ENCODE peak calls at places on chromosomes 12 and 14, in eight cellular contexts. One of them, this sample, is unnamed.

GRCh38 chr12:52097045-52097666 is 17.7 kb downstream of the SMIM41 start:
- DNase-seq in HT-29: no peak
- DNase-seq in T-cell: no peak
- DNase-seq in naive thymus-derived CD8-positive, alpha-beta T cell: no peak
- DNase-seq in Panc1: no peak
- DNase-seq in mesendoderm: no peak
- DNase-seq in stimulated activated CD8-positive, alpha-beta memory T cell treated with anti-CD3 and anti-CD28 coated beads, Interleukin-2, amount 100 ng/mL, for 48 hours: no peak
- DNase-seq in activated CD4-positive, CD25-positive, alpha-beta regulatory T cell: no peak
- DNase-seq in this sample: no peak

GRCh38 chr14:56207626-56208297 is 89.6 kb downstream of the PELI2 start:
- DNase-seq in T-cell: no peak
- DNase-seq in mesendoderm: no peak
- DNase-seq in Panc1: no peak
- DNase-seq in activated CD4-positive, CD25-positive, alpha-beta regulatory T cell: no peak
- DNase-seq in naive thymus-derived CD8-positive, alpha-beta T cell: no peak
- DNase-seq in stimulated activated CD8-positive, alpha-beta memory T cell treated with anti-CD3 and anti-CD28 coated beads, Interleukin-2, amount 100 ng/mL, for 48 hours: no peak
- DNase-seq in HT-29: no peak
- DNase-seq in this sample: no peak

GRCh38 chr14:105102361-105102760 is 37.1 kb upstream of the GPR132 start:
- DNase-seq in Panc1: no peak
- DNase-seq in naive thymus-derived CD8-positive, alpha-beta T cell: no peak
- DNase-seq in activated CD4-positive, CD25-positive, alpha-beta regulatory T cell: no peak
- DNase-seq in mesendoderm: no peak
- DNase-seq in T-cell: no peak
- DNase-seq in HT-29: no peak
- DNase-seq in stimulated activated CD8-positive, alpha-beta memory T cell treated with anti-CD3 and anti-CD28 coated beads, Interleukin-2, amount 100 ng/mL, for 48 hours: no peak
- DNase-seq in this sample: no peak

GRCh38 chr14:59829941-59830734 is 40.4 kb downstream of the RTN1 start:
- DNase-seq in naive thymus-derived CD8-positive, alpha-beta T cell: no peak
- DNase-seq in activated CD4-positive, CD25-positive, alpha-beta regulatory T cell: no peak
- DNase-seq in mesendoderm: peak; percentile 18
- DNase-seq in HT-29: no peak
- DNase-seq in T-cell: no peak
- DNase-seq in Panc1: no peak
- DNase-seq in stimulated activated CD8-positive, alpha-beta memory T cell treated with anti-CD3 and anti-CD28 coated beads, Interleukin-2, amount 100 ng/mL, for 48 hours: no peak
- DNase-seq in this sample: no peak

GRCh38 chr14:70139384-70139783 is 49.4 kb downstream of the SLC8A3 start:
- DNase-seq in stimulated activated CD8-positive, alpha-beta memory T cell treated with anti-CD3 and anti-CD28 coated beads, Interleukin-2, amount 100 ng/mL, for 48 hours: no peak
- DNase-seq in mesendoderm: no peak
- DNase-seq in T-cell: no peak
- DNase-seq in HT-29: no peak
- DNase-seq in Panc1: no peak
- DNase-seq in activated CD4-positive, CD25-positive, alpha-beta regulatory T cell: no peak
- DNase-seq in naive thymus-derived CD8-positive, alpha-beta T cell: no peak
- DNase-seq in this sample: no peak

GRCh38 chr12:100795193-100796179 is 910 bp downstream of the ANO4 start:
- DNase-seq in mesendoderm: peak; percentile 11
- DNase-seq in HT-29: no peak
- DNase-seq in stimulated activated CD8-positive, alpha-beta memory T cell treated with anti-CD3 and anti-CD28 coated beads, Interleukin-2, amount 100 ng/mL, for 48 hours: no peak
- DNase-seq in activated CD4-positive, CD25-positive, alpha-beta regulatory T cell: no peak
- DNase-seq in Panc1: no peak
- DNase-seq in T-cell: no peak
- DNase-seq in naive thymus-derived CD8-positive, alpha-beta T cell: no peak
- DNase-seq in this sample: no peak

GRCh38 chr14:25009891-25010290 is 40.1 kb downstream of the STXBP6 start:
- DNase-seq in HT-29: no peak
- DNase-seq in T-cell: no peak
- DNase-seq in activated CD4-positive, CD25-positive, alpha-beta regulatory T cell: no peak
- DNase-seq in mesendoderm: peak; percentile 95
- DNase-seq in stimulated activated CD8-positive, alpha-beta memory T cell treated with anti-CD3 and anti-CD28 coated beads, Interleukin-2, amount 100 ng/mL, for 48 hours: no peak
- DNase-seq in Panc1: no peak
- DNase-seq in naive thymus-derived CD8-positive, alpha-beta T cell: no peak
- DNase-seq in this sample: no peak

GRCh38 chr12:122788387-122788786 is 14.0 kb downstream of the CCDC62 start:
- DNase-seq in mesendoderm: no peak
- DNase-seq in T-cell: no peak
- DNase-seq in HT-29: no peak
- DNase-seq in Panc1: no peak
- DNase-seq in naive thymus-derived CD8-positive, alpha-beta T cell: no peak
- DNase-seq in stimulated activated CD8-positive, alpha-beta memory T cell treated with anti-CD3 and anti-CD28 coated beads, Interleukin-2, amount 100 ng/mL, for 48 hours: no peak
- DNase-seq in activated CD4-positive, CD25-positive, alpha-beta regulatory T cell: no peak
- DNase-seq in this sample: no peak

GRCh38 chr12:15088115-15088514 is 115.3 kb downstream of the PDE6H start:
- DNase-seq in Panc1: no peak
- DNase-seq in naive thymus-derived CD8-positive, alpha-beta T cell: no peak
- DNase-seq in mesendoderm: no peak
- DNase-seq in stimulated activated CD8-positive, alpha-beta memory T cell treated with anti-CD3 and anti-CD28 coated beads, Interleukin-2, amount 100 ng/mL, for 48 hours: no peak
- DNase-seq in T-cell: no peak
- DNase-seq in HT-29: no peak
- DNase-seq in activated CD4-positive, CD25-positive, alpha-beta regulatory T cell: no peak
- DNase-seq in this sample: no peak

GRCh38 chr12:53423597-53423996 is at the start of gene AMHR2:
- DNase-seq in naive thymus-derived CD8-positive, alpha-beta T cell: no peak
- DNase-seq in stimulated activated CD8-positive, alpha-beta memory T cell treated with anti-CD3 and anti-CD28 coated beads, Interleukin-2, amount 100 ng/mL, for 48 hours: no peak
- DNase-seq in T-cell: no peak
- DNase-seq in Panc1: no peak
- DNase-seq in activated CD4-positive, CD25-positive, alpha-beta regulatory T cell: no peak
- DNase-seq in HT-29: no peak
- DNase-seq in mesendoderm: no peak
- DNase-seq in this sample: no peak

GRCh38 chr12:128727999-128728398 is 95.8 kb downstream of the SLC15A4 start:
- DNase-seq in Panc1: no peak
- DNase-seq in naive thymus-derived CD8-positive, alpha-beta T cell: no peak
- DNase-seq in stimulated activated CD8-positive, alpha-beta memory T cell treated with anti-CD3 and anti-CD28 coated beads, Interleukin-2, amount 100 ng/mL, for 48 hours: no peak
- DNase-seq in T-cell: no peak
- DNase-seq in HT-29: peak; percentile 55
- DNase-seq in mesendoderm: peak; percentile 64
- DNase-seq in activated CD4-positive, CD25-positive, alpha-beta regulatory T cell: no peak
- DNase-seq in this sample: no peak

GRCh38 chr14:99541677-99542470 is 60.7 kb downstream of the CCNK start:
- DNase-seq in HT-29: no peak
- DNase-seq in stimulated activated CD8-positive, alpha-beta memory T cell treated with anti-CD3 and anti-CD28 coated beads, Interleukin-2, amount 100 ng/mL, for 48 hours: no peak
- DNase-seq in naive thymus-derived CD8-positive, alpha-beta T cell: no peak
- DNase-seq in activated CD4-positive, CD25-positive, alpha-beta regulatory T cell: no peak
- DNase-seq in Panc1: no peak
- DNase-seq in T-cell: no peak
- DNase-seq in mesendoderm: no peak
- DNase-seq in this sample: no peak

GRCh38 chr14:22337938-22338337 is 251.1 kb downstream of the DAD1 start:
- DNase-seq in mesendoderm: no peak
- DNase-seq in Panc1: no peak
- DNase-seq in naive thymus-derived CD8-positive, alpha-beta T cell: no peak
- DNase-seq in activated CD4-positive, CD25-positive, alpha-beta regulatory T cell: no peak
- DNase-seq in T-cell: no peak
- DNase-seq in HT-29: no peak
- DNase-seq in stimulated activated CD8-positive, alpha-beta memory T cell treated with anti-CD3 and anti-CD28 coated beads, Interleukin-2, amount 100 ng/mL, for 48 hours: no peak
- DNase-seq in this sample: no peak

GRCh38 chr12:57844725-57845477 is 1.6 kb downstream of the CTDSP2 start:
- DNase-seq in mesendoderm: peak; percentile 93
- DNase-seq in T-cell: no peak
- DNase-seq in activated CD4-positive, CD25-positive, alpha-beta regulatory T cell: no peak
- DNase-seq in stimulated activated CD8-positive, alpha-beta memory T cell treated with anti-CD3 and anti-CD28 coated beads, Interleukin-2, amount 100 ng/mL, for 48 hours: no peak
- DNase-seq in Panc1: no peak
- DNase-seq in naive thymus-derived CD8-positive, alpha-beta T cell: no peak
- DNase-seq in HT-29: peak; percentile 39
- DNase-seq in this sample: no peak

GRCh38 chr12:106918746-106919145 is 37.0 kb upstream of the TMEM263 start:
- DNase-seq in activated CD4-positive, CD25-positive, alpha-beta regulatory T cell: no peak
- DNase-seq in HT-29: no peak
- DNase-seq in stimulated activated CD8-positive, alpha-beta memory T cell treated with anti-CD3 and anti-CD28 coated beads, Interleukin-2, amount 100 ng/mL, for 48 hours: no peak
- DNase-seq in naive thymus-derived CD8-positive, alpha-beta T cell: no peak
- DNase-seq in mesendoderm: peak; percentile 86
- DNase-seq in Panc1: peak; percentile 17
- DNase-seq in T-cell: no peak
- DNase-seq in this sample: no peak

GRCh38 chr12:56836800-56837663 is 73.9 kb downstream of the HSD17B6 start:
- DNase-seq in Panc1: no peak
- DNase-seq in T-cell: no peak
- DNase-seq in HT-29: peak; percentile 25
- DNase-seq in naive thymus-derived CD8-positive, alpha-beta T cell: peak; percentile 21
- DNase-seq in mesendoderm: no peak
- DNase-seq in stimulated activated CD8-positive, alpha-beta memory T cell treated with anti-CD3 and anti-CD28 coated beads, Interleukin-2, amount 100 ng/mL, for 48 hours: no peak
- DNase-seq in activated CD4-positive, CD25-positive, alpha-beta regulatory T cell: no peak
- DNase-seq in this sample: no peak

GRCh38 chr12:65879878-65880277 is 55.6 kb downstream of the HMGA2 start:
- DNase-seq in mesendoderm: no peak
- DNase-seq in Panc1: no peak
- DNase-seq in naive thymus-derived CD8-positive, alpha-beta T cell: no peak
- DNase-seq in stimulated activated CD8-positive, alpha-beta memory T cell treated with anti-CD3 and anti-CD28 coated beads, Interleukin-2, amount 100 ng/mL, for 48 hours: no peak
- DNase-seq in HT-29: peak; percentile 60
- DNase-seq in activated CD4-positive, CD25-positive, alpha-beta regulatory T cell: no peak
- DNase-seq in T-cell: no peak
- DNase-seq in this sample: no peak

GRCh38 chr12:3972576-3972975 is 99.4 kb upstream of the PARP11 start:
- DNase-seq in naive thymus-derived CD8-positive, alpha-beta T cell: peak; percentile 70
- DNase-seq in stimulated activated CD8-positive, alpha-beta memory T cell treated with anti-CD3 and anti-CD28 coated beads, Interleukin-2, amount 100 ng/mL, for 48 hours: no peak
- DNase-seq in mesendoderm: no peak
- DNase-seq in HT-29: no peak
- DNase-seq in activated CD4-positive, CD25-positive, alpha-beta regulatory T cell: no peak
- DNase-seq in Panc1: no peak
- DNase-seq in T-cell: peak; percentile 57
- DNase-seq in this sample: no peak

GRCh38 chr14:22084393-22085281 is 411.0 kb upstream of the OR4E1 start:
- DNase-seq in stimulated activated CD8-positive, alpha-beta memory T cell treated with anti-CD3 and anti-CD28 coated beads, Interleukin-2, amount 100 ng/mL, for 48 hours: no peak
- DNase-seq in naive thymus-derived CD8-positive, alpha-beta T cell: peak; percentile 51
- DNase-seq in HT-29: peak; percentile 62
- DNase-seq in T-cell: no peak
- DNase-seq in Panc1: no peak
- DNase-seq in activated CD4-positive, CD25-positive, alpha-beta regulatory T cell: no peak
- DNase-seq in mesendoderm: peak; percentile 65
- DNase-seq in this sample: peak; percentile 22

GRCh38 chr12:75981773-75982564 is 49.6 kb downstream of the PHLDA1 start:
- DNase-seq in mesendoderm: peak; percentile 43
- DNase-seq in naive thymus-derived CD8-positive, alpha-beta T cell: no peak
- DNase-seq in activated CD4-positive, CD25-positive, alpha-beta regulatory T cell: no peak
- DNase-seq in T-cell: no peak
- DNase-seq in Panc1: no peak
- DNase-seq in HT-29: peak; percentile 86
- DNase-seq in stimulated activated CD8-positive, alpha-beta memory T cell treated with anti-CD3 and anti-CD28 coated beads, Interleukin-2, amount 100 ng/mL, for 48 hours: no peak
- DNase-seq in this sample: no peak

GRCh38 chr12:103840399-103840880 is 594 bp downstream of the NT5DC3 start:
- DNase-seq in activated CD4-positive, CD25-positive, alpha-beta regulatory T cell: peak; percentile 5
- DNase-seq in T-cell: no peak
- DNase-seq in stimulated activated CD8-positive, alpha-beta memory T cell treated with anti-CD3 and anti-CD28 coated beads, Interleukin-2, amount 100 ng/mL, for 48 hours: peak; percentile 8
- DNase-seq in Panc1: no peak
- DNase-seq in mesendoderm: peak; percentile 28
- DNase-seq in naive thymus-derived CD8-positive, alpha-beta T cell: no peak
- DNase-seq in HT-29: peak; percentile 23
- DNase-seq in this sample: no peak

GRCh38 chr14:47422191-47422590 is 253.2 kb downstream of the MDGA2 start:
- DNase-seq in Panc1: no peak
- DNase-seq in naive thymus-derived CD8-positive, alpha-beta T cell: no peak
- DNase-seq in activated CD4-positive, CD25-positive, alpha-beta regulatory T cell: no peak
- DNase-seq in stimulated activated CD8-positive, alpha-beta memory T cell treated with anti-CD3 and anti-CD28 coated beads, Interleukin-2, amount 100 ng/mL, for 48 hours: no peak
- DNase-seq in HT-29: no peak
- DNase-seq in T-cell: no peak
- DNase-seq in mesendoderm: peak; percentile 22
- DNase-seq in this sample: no peak